ENCODE peak calls at places on chromosomes 11 and 22, in nine cellular contexts. One of them, this sample, is unnamed. For H3K4me1, the result is how much of the 10 kb centered on the place peaks cover.

GRCh38 chr11:2761131-2762030 is 61.6 kb upstream of the KCNQ1OT1 start:
- DNase-seq in MM.1S: no peak
- DNase-seq in neural progenitor cell: no peak
- DNase-seq in GM23338: no peak
- DNase-seq in HCT116: no peak
- DNase-seq in OCI-LY7: no peak
- DNase-seq in PC-3: no peak
- DNase-seq in SK-N-SH: no peak
- DNase-seq in GM23248: no peak
- DNase-seq in this sample: no peak

GRCh38 chr22:20904008-20904979 is 12.9 kb upstream of the CRKL start:
- DNase-seq in MM.1S: no peak
- DNase-seq in neural progenitor cell: no peak
- DNase-seq in GM23338: no peak
- DNase-seq in HCT116: peak
- DNase-seq in OCI-LY7: no peak
- DNase-seq in PC-3: peak
- DNase-seq in SK-N-SH: no peak
- DNase-seq in GM23248: peak
- DNase-seq in this sample: peak

GRCh38 chr11:83778598-83778997 is 492.4 kb upstream of the CCDC90B start:
- DNase-seq in MM.1S: no peak
- DNase-seq in neural progenitor cell: no peak
- DNase-seq in GM23338: no peak
- DNase-seq in HCT116: no peak
- DNase-seq in OCI-LY7: no peak
- DNase-seq in PC-3: peak
- DNase-seq in SK-N-SH: no peak
- DNase-seq in GM23248: peak
- DNase-seq in this sample: no peak

GRCh38 chr11:73393011-73393380 is 16.8 kb downstream of the RELT start:
- DNase-seq in MM.1S: no peak
- DNase-seq in neural progenitor cell: no peak
- DNase-seq in GM23338: no peak
- DNase-seq in HCT116: no peak
- DNase-seq in OCI-LY7: no peak
- DNase-seq in PC-3: no peak
- DNase-seq in SK-N-SH: no peak
- DNase-seq in GM23248: no peak
- DNase-seq in this sample: no peak

GRCh38 chr11:17076517-17077239 is 789 bp downstream of the RPS13 start:
- DNase-seq in MM.1S: no peak
- DNase-seq in neural progenitor cell: no peak
- DNase-seq in GM23338: no peak
- DNase-seq in HCT116: no peak
- DNase-seq in OCI-LY7: peak
- DNase-seq in PC-3: no peak
- DNase-seq in SK-N-SH: no peak
- DNase-seq in GM23248: peak
- DNase-seq in this sample: peak

GRCh38 chr11:65862941-65863888 is 3.0 kb downstream of the MUS81 start:
- DNase-seq in MM.1S: no peak
- DNase-seq in neural progenitor cell: peak
- DNase-seq in GM23338: no peak
- DNase-seq in HCT116: no peak
- DNase-seq in OCI-LY7: no peak
- DNase-seq in PC-3: no peak
- DNase-seq in SK-N-SH: no peak
- DNase-seq in GM23248: no peak
- DNase-seq in this sample: no peak

GRCh38 chr11:111635706-111636045 is 33.4 kb downstream of the SIK2 start:
- DNase-seq in MM.1S: no peak
- DNase-seq in neural progenitor cell: no peak
- DNase-seq in GM23338: no peak
- DNase-seq in HCT116: no peak
- DNase-seq in OCI-LY7: no peak
- DNase-seq in PC-3: no peak
- DNase-seq in SK-N-SH: peak
- DNase-seq in GM23248: peak
- DNase-seq in this sample: no peak

GRCh38 chr11:12167098-12167999 is 57.0 kb downstream of the MICAL2 start:
- DNase-seq in MM.1S: no peak
- DNase-seq in neural progenitor cell: no peak
- DNase-seq in GM23338: no peak
- DNase-seq in HCT116: peak
- DNase-seq in OCI-LY7: no peak
- DNase-seq in PC-3: peak
- DNase-seq in SK-N-SH: no peak
- DNase-seq in GM23248: peak
- DNase-seq in this sample: peak

GRCh38 chr11:72786305-72787261 is 7.3 kb downstream of the STARD10 start:
- DNase-seq in MM.1S: no peak
- DNase-seq in neural progenitor cell: peak
- DNase-seq in GM23338: no peak
- DNase-seq in HCT116: no peak
- DNase-seq in OCI-LY7: no peak
- DNase-seq in PC-3: peak
- DNase-seq in SK-N-SH: no peak
- DNase-seq in GM23248: no peak
- DNase-seq in this sample: peak

GRCh38 chr11:17798716-17799115 is 64.1 kb downstream of the KCNC1 start:
- DNase-seq in MM.1S: no peak
- DNase-seq in neural progenitor cell: no peak
- DNase-seq in GM23338: no peak
- DNase-seq in HCT116: no peak
- DNase-seq in OCI-LY7: no peak
- DNase-seq in PC-3: no peak
- DNase-seq in SK-N-SH: no peak
- DNase-seq in GM23248: no peak
- DNase-seq in this sample: no peak

GRCh38 chr11:34299284-34299961 is 58.4 kb downstream of the ABTB2 start:
- DNase-seq in MM.1S: no peak
- DNase-seq in neural progenitor cell: peak
- DNase-seq in GM23338: peak
- DNase-seq in HCT116: no peak
- DNase-seq in OCI-LY7: no peak
- DNase-seq in PC-3: no peak
- DNase-seq in SK-N-SH: no peak
- DNase-seq in GM23248: no peak
- DNase-seq in this sample: no peak

GRCh38 chr11:34303028-34303427 is 54.8 kb downstream of the ABTB2 start:
- DNase-seq in MM.1S: no peak
- DNase-seq in neural progenitor cell: no peak
- DNase-seq in GM23338: no peak
- DNase-seq in HCT116: no peak
- DNase-seq in OCI-LY7: no peak
- DNase-seq in PC-3: no peak
- DNase-seq in SK-N-SH: no peak
- DNase-seq in GM23248: no peak
- DNase-seq in this sample: no peak

GRCh38 chr11:34302046-34302921 is 55.5 kb downstream of the ABTB2 start:
- DNase-seq in MM.1S: no peak
- DNase-seq in neural progenitor cell: no peak
- DNase-seq in GM23338: no peak
- DNase-seq in HCT116: peak
- DNase-seq in OCI-LY7: no peak
- DNase-seq in PC-3: peak
- DNase-seq in SK-N-SH: no peak
- DNase-seq in GM23248: peak
- DNase-seq in this sample: no peak

GRCh38 chr11:34300571-34301295 is 57.1 kb downstream of the ABTB2 start:
- DNase-seq in MM.1S: no peak
- DNase-seq in neural progenitor cell: no peak
- DNase-seq in GM23338: no peak
- DNase-seq in HCT116: no peak
- DNase-seq in OCI-LY7: no peak
- DNase-seq in PC-3: no peak
- DNase-seq in SK-N-SH: no peak
- DNase-seq in GM23248: no peak
- DNase-seq in this sample: no peak

DNA sequence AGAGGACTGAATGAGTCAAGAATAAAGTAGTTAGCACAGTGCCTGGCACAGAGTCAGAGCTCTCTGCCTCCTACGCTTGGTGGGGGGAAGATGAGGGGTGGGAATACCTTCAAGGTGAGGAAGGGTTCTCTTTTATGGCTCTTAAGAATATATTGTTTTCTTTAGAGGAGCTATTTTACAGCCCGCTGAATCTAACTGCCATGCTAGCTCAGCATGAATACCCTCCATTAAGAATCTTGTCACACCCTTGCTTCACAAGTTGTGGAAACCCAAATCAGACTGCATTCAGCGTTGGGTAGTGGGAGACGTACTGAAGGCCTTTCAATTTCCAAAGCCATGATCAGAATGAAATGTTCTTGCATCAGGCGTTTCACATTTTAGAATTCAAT is 57.9 kb downstream of the ABTB2 start:
- DNase-seq in MM.1S: no peak
- DNase-seq in neural progenitor cell: no peak
- DNase-seq in GM23338: no peak
- DNase-seq in HCT116: no peak
- DNase-seq in OCI-LY7: no peak
- DNase-seq in PC-3: no peak
- DNase-seq in SK-N-SH: no peak
- DNase-seq in GM23248: no peak
- DNase-seq in this sample: no peak
- H3K4me2 ChIP-seq in MM.1S: no peak
- H3K4me2 ChIP-seq in neural progenitor cell: peak
- H3K4me2 ChIP-seq in GM23338: no peak
- H3K4me2 ChIP-seq in HCT116: no peak
- H3K4me2 ChIP-seq in OCI-LY7: no peak
- H3K4me2 ChIP-seq in PC-3: no peak
- H3K4me2 ChIP-seq in SK-N-SH: no peak
- H3K4me2 ChIP-seq in GM23248: no peak
- H3K4me2 ChIP-seq in this sample: no peak

DNA sequence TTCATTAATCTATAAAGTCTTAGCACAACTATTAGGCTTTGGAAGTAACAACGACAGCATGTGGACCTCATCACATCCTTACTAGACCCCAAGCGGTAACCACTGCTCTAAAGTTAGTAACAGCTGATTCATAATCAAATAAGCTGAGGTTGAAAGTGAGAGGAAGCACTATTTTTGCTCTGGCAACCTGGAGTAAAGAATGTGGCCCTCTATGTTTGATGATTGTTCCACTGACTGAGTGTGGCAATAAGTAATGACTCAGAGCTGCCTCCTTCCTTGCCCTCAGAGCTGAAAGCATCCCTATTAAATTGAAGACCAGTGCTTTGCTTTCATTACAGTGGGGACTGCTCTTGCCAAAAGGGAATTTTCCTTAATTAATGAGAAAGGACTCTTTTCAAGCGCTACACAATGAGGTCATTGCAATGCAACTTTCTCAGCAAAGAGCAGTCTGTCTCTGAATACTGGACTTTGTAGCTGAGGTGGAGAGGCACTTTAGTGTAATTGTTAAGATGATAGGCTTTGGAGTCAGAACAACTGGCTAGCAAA is 906.1 kb upstream of the RAG2 start:
- DNase-seq in MM.1S: peak
- DNase-seq in neural progenitor cell: peak
- DNase-seq in GM23338: peak
- DNase-seq in HCT116: no peak
- DNase-seq in OCI-LY7: no peak
- DNase-seq in PC-3: peak
- DNase-seq in SK-N-SH: no peak
- DNase-seq in GM23248: peak
- DNase-seq in this sample: peak
- TF ChIP-seq EZH2phosphoT487 in MM.1S: no peak
- TF ChIP-seq EZH2phosphoT487 in neural progenitor cell: no peak
- TF ChIP-seq EZH2phosphoT487 in GM23338: no peak
- TF ChIP-seq EZH2phosphoT487 in HCT116: no peak
- TF ChIP-seq EZH2phosphoT487 in OCI-LY7: no peak
- TF ChIP-seq EZH2phosphoT487 in PC-3: no peak
- TF ChIP-seq EZH2phosphoT487 in SK-N-SH: no peak
- TF ChIP-seq EZH2phosphoT487 in GM23248: no peak
- TF ChIP-seq EZH2phosphoT487 in this sample: no peak

GRCh38 chr22:16654882-16655281 is 62.3 kb upstream of the CCT8L2 start:
- DNase-seq in MM.1S: no peak
- DNase-seq in neural progenitor cell: no peak
- DNase-seq in GM23338: no peak
- DNase-seq in HCT116: no peak
- DNase-seq in OCI-LY7: no peak
- DNase-seq in PC-3: no peak
- DNase-seq in SK-N-SH: no peak
- DNase-seq in GM23248: no peak
- DNase-seq in this sample: no peak
- H3K4me1 ChIP-seq in MM.1S: under half
- H3K4me1 ChIP-seq in neural progenitor cell: under half
- H3K4me1 ChIP-seq in GM23338: under half
- H3K4me1 ChIP-seq in HCT116: under half
- H3K4me1 ChIP-seq in OCI-LY7: under half
- H3K4me1 ChIP-seq in PC-3: under half
- H3K4me1 ChIP-seq in SK-N-SH: under half
- H3K4me1 ChIP-seq in GM23248: under half
- H3K4me1 ChIP-seq in this sample: under half

GRCh38 chr22:26479792-26480610 is 3.6 kb downstream of the HPS4 start:
- DNase-seq in MM.1S: no peak
- DNase-seq in neural progenitor cell: no peak
- DNase-seq in GM23338: no peak
- DNase-seq in HCT116: no peak
- DNase-seq in OCI-LY7: peak
- DNase-seq in PC-3: peak
- DNase-seq in SK-N-SH: no peak
- DNase-seq in GM23248: no peak
- DNase-seq in this sample: no peak

GRCh38 chr22:26479043-26479791 is 4.4 kb downstream of the HPS4 start:
- DNase-seq in MM.1S: no peak
- DNase-seq in neural progenitor cell: no peak
- DNase-seq in GM23338: no peak
- DNase-seq in HCT116: no peak
- DNase-seq in OCI-LY7: peak
- DNase-seq in PC-3: no peak
- DNase-seq in SK-N-SH: no peak
- DNase-seq in GM23248: no peak
- DNase-seq in this sample: no peak

GRCh38 chr22:26476705-26477340 is 6.8 kb downstream of the HPS4 start:
- DNase-seq in MM.1S: no peak
- DNase-seq in neural progenitor cell: no peak
- DNase-seq in GM23338: no peak
- DNase-seq in HCT116: no peak
- DNase-seq in OCI-LY7: no peak
- DNase-seq in PC-3: no peak
- DNase-seq in SK-N-SH: no peak
- DNase-seq in GM23248: no peak
- DNase-seq in this sample: no peak

GRCh38 chr22:26474687-26475086 is 8.9 kb downstream of the HPS4 start:
- DNase-seq in MM.1S: no peak
- DNase-seq in neural progenitor cell: no peak
- DNase-seq in GM23338: no peak
- DNase-seq in HCT116: no peak
- DNase-seq in OCI-LY7: no peak
- DNase-seq in PC-3: peak
- DNase-seq in SK-N-SH: no peak
- DNase-seq in GM23248: peak
- DNase-seq in this sample: no peak

DNA sequence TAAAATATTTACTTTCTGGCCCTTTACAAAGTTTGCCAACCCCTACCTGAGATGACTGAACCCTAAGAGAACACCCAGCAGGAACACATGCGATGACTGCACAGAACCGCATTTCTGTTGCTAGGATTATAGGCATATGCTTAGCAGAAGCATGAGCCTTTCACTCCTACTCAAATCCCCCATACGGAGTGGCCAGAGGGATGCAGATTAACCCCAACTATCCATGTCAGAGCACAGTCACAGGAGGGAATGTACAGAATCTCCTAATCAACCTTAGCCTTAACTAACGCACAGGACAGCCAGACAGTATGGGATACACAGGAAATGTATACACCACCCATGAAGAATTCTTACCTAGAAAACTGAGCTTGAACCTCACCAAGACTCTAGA is 6.2 kb downstream of the HPS4 start:
- DNase-seq in MM.1S: no peak
- DNase-seq in neural progenitor cell: no peak
- DNase-seq in GM23338: no peak
- DNase-seq in HCT116: no peak
- DNase-seq in OCI-LY7: no peak
- DNase-seq in PC-3: no peak
- DNase-seq in SK-N-SH: no peak
- DNase-seq in GM23248: no peak
- DNase-seq in this sample: no peak
- H3K4me2 ChIP-seq in MM.1S: no peak
- H3K4me2 ChIP-seq in neural progenitor cell: no peak
- H3K4me2 ChIP-seq in GM23338: no peak
- H3K4me2 ChIP-seq in HCT116: no peak
- H3K4me2 ChIP-seq in OCI-LY7: peak
- H3K4me2 ChIP-seq in PC-3: no peak
- H3K4me2 ChIP-seq in SK-N-SH: no peak
- H3K4me2 ChIP-seq in GM23248: no peak
- H3K4me2 ChIP-seq in this sample: no peak